ENCODE peak calls at places on chromosomes 4 and X, in seven cellular contexts. S is hepatocyte, N is lower lobe of right lung, B is tibial artery, X is gastrocnemius medialis, D is mammary epithelial cell, Q is endodermal cell. J is an unnamed sample.

GRCh38 chrX:68045008-68045577 is 388.2 kb downstream of the OPHN1 start:
- DNase-seq in X (no peak), S (no peak), D (no peak), Q (no peak), B (no peak), N (no peak), J (no peak)

GRCh38 chr4:146456681-146457080 is 65.1 kb downstream of the SLC10A7 start:
- DNase-seq in D (no peak), X (no peak), N (no peak), Q (no peak), B (no peak), S (no peak), J (no peak)

GRCh38 chr4:113248320-113248719 is 198.9 kb downstream of the ANK2 start:
- DNase-seq in B (no peak), Q (peak; percentile 93), S (no peak), X (no peak), N (no peak), D (no peak), J (no peak)

GRCh38 chrX:17689971-17690409 is 47.3 kb upstream of the SCML1 start:
- DNase-seq in X (no peak), B (peak; percentile 63), D (peak; percentile 49), N (no peak), S (peak; percentile 73), Q (peak; percentile 69), J (no peak)

GRCh38 chr4:1347410-1347864 is 429 bp downstream of the UVSSA start:
- DNase-seq in B (peak; percentile 91), S (peak; percentile 85), D (peak; percentile 73), Q (peak; percentile 82), N (peak; percentile 86), X (peak; percentile 22), J (peak; percentile 72)

GRCh38 chrX:15056044-15056443 is 182.8 kb downstream of the MOSPD2 start:
- DNase-seq in D (peak; percentile 77), N (no peak), S (no peak), Q (no peak), B (no peak), X (no peak), J (no peak)

GRCh38 chr4:1784395-1784788 is 8.7 kb upstream of the FGFR3 start:
- DNase-seq in S (no peak), Q (no peak), D (no peak), X (no peak), N (no peak), B (no peak), J (no peak)

GRCh38 chrX:39854772-39855747 is 242.7 kb downstream of the BCOR start:
- DNase-seq in X (no peak), D (no peak), Q (no peak), N (no peak), S (no peak), B (no peak), J (no peak)

GRCh38 chr4:68175562-68176155 is 46.0 kb upstream of the TMPRSS11F start:
- DNase-seq in Q (peak; percentile 75), S (peak; percentile 82), B (no peak), N (no peak), X (no peak), D (peak; percentile 53), J (no peak)

GRCh38 chrX:9438950-9439494 is 25.8 kb upstream of the TBL1X start:
- DNase-seq in D (no peak), X (peak; percentile 3), B (no peak), S (no peak), N (no peak), Q (no peak), J (no peak)

GRCh38 chr4:115234405-115235093 is 121.1 kb upstream of the NDST4 start:
- DNase-seq in S (peak; percentile 24), X (no peak), Q (peak; percentile 47), D (peak; percentile 16), N (no peak), B (no peak), J (no peak)

GRCh38 chr4:94642561-94642866 is 115.2 kb upstream of the BMPR1B start:
- DNase-seq in B (no peak), N (no peak), Q (no peak), X (no peak), S (no peak), D (no peak), J (no peak)
- H3K27ac ChIP-seq in B (no peak overlapping the region), N (no peak overlapping the region), Q (no peak overlapping the region), X (no peak overlapping the region), S (no peak overlapping the region), D (peak overlapping the region; percentile 44), J (no peak overlapping the region)

DNA sequence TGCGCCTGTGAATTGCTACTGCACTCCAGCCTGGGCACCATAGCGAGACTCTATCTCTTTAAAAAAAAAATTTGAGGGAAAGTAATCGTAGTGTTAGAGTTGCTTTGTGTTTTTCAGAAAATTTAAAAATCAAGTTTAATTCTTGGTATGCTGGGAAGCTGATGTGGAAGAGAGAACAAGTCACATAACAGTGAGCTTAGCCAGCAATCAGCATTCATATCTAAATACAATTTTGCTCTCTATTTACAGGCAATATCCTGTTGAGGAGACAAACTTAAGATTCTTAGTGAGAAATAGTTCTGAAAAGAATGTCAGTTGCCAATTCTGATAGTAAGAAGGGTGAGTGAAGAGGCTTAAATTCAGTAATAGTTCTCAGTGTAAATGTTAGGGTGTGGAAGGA is 9.6 kb upstream of the NDUFC1 start:
- DNase-seq in B (no peak), S (no peak), N (no peak), X (no peak), D (no peak), Q (no peak), J (no peak)
- H3K4me1 ChIP-seq in B (peaks cover 35% of the 10 kb centered on the region), S (no peaks in the 10 kb centered on the region), N (peaks cover 43% of the 10 kb centered on the region), X (peaks cover 33% of the 10 kb centered on the region), D (no peaks in the 10 kb centered on the region), Q (no peaks in the 10 kb centered on the region), J (peaks cover 42% of the 10 kb centered on the region)

GRCh38 chrX:310621-311155 is 7.9 kb downstream of the GTPBP6 start:
- DNase-seq in D (no peak), Q (no peak), S (no peak), B (peak; percentile 42), X (no peak), N (peak; percentile 32), J (peak; percentile 67)
- H3K27ac ChIP-seq in D (no peak overlapping the region), Q (no peak overlapping the region), S (no peak overlapping the region), B (no peak overlapping the region), X (no peak overlapping the region), N (no peak overlapping the region), J (no peak overlapping the region)

GRCh38 chr4:98659106-98659592 is 738 bp upstream of the TSPAN5 start:
- DNase-seq in Q (no peak), D (peak; percentile 35), N (no peak), X (no peak), B (no peak), S (peak; percentile 29), J (no peak)
- H3K4me1 ChIP-seq in Q (peaks cover 8% of the 10 kb centered on the region), D (peaks cover 50% of the 10 kb centered on the region), N (peaks cover 24% of the 10 kb centered on the region), X (peaks cover 28% of the 10 kb centered on the region), B (peaks cover 44% of the 10 kb centered on the region), S (peaks cover 17% of the 10 kb centered on the region), J (peaks cover 16% of the 10 kb centered on the region)

DNA sequence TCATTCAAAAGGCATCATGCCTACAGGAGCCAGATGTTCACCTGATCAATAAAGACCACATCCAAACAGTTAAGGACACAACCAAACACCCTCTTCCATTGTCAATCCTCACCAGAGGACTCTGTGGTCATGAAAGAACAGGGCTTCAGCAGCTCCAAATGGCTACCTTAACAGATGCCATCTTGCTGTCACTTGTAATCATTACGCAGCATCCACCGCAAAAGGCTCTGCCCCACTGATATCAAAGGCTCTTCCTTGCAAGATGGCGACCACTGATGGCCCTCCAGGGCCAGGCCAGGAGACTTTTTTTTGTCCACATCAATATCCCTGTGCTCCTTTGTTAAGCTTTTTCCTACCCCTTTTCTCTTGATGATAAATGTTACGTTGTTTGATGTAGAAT is 157.4 kb downstream of the DHRSX start:
- DNase-seq in X (no peak), Q (no peak), D (no peak), B (no peak), S (no peak), N (no peak), J (no peak)
- H3K27ac ChIP-seq in X (peak overlapping the region; percentile 82), Q (no peak overlapping the region), D (no peak overlapping the region), B (no peak overlapping the region), S (no peak overlapping the region), N (no peak overlapping the region), J (no peak overlapping the region)

DNA sequence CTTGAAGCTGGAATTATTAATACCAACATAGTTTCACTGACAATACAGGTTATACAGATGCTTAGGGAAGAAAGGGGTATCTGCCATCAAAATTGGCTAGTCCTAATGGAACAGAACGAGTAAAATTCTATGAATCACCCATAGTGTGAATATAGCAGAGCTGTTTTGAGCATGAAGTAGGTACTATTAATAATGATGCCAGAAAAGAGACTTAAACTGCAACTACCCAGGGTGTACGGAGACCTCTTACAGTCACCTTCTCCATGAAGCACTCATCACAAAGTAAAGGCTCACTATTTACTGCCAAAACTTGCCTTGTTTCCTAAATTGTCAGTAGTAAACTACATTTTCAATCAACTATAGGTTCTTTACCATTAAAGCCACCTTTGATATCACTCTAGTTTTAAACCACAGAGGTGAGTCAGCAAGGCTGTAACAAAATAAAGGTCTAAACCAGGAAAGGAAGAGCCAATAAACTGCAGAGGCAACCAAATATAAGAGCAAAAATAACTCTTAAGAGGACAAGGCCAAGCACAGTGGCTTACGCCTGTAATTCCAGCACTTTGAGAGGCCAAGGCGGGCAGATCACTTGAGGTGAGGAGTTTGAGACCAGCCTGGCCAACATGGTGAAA is 114.4 kb downstream of the FRYL start:
- DNase-seq in B (no peak), N (no peak), Q (no peak), S (no peak), X (no peak), D (peak; percentile 65), J (no peak)
- H3K4me1 ChIP-seq in B (peaks cover 52% of the 10 kb centered on the region), N (peaks cover 22% of the 10 kb centered on the region), Q (peaks cover 2% of the 10 kb centered on the region), S (peaks cover 12% of the 10 kb centered on the region), X (peaks cover 37% of the 10 kb centered on the region), D (peaks cover 40% of the 10 kb centered on the region), J (peaks cover 5% of the 10 kb centered on the region)

GRCh38 chrX:37491686-37492085 is 79.8 kb upstream of the LANCL3 start:
- DNase-seq in B (no peak), S (no peak), X (no peak), D (no peak), N (no peak), Q (no peak), J (no peak)

GRCh38 chrX:37485429-37485828 is 86.0 kb upstream of the LANCL3 start:
- DNase-seq in N (no peak), S (no peak), X (no peak), Q (no peak), D (no peak), B (no peak), J (no peak)

GRCh38 chrX:37488323-37488722 is 83.1 kb upstream of the LANCL3 start:
- DNase-seq in S (no peak), N (no peak), X (no peak), Q (no peak), D (no peak), B (no peak), J (no peak)

DNA sequence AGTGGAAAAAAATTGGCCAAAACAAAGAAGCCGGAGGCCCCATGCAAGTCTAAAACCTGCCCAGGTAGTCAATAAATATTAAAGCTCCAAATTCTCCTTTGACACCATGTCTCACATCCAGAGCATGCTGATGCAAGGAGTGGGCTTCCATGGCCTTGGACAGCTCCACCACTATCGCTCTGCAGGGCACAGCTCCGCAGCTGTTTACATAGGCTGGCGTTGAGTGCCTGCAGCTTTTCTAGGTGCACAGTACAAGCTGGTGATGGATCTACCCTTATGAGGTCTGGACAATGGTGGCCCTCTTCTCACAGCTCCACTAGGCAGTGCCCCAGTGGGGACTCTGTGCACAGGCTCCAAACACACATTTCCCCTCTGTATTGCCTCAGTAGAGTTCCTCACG is 84.2 kb upstream of the LANCL3 start:
- DNase-seq in D (no peak), B (no peak), N (no peak), X (no peak), Q (no peak), S (no peak), J (no peak)
- H3K27ac ChIP-seq in D (no peak overlapping the region), B (no peak overlapping the region), N (no peak overlapping the region), X (no peak overlapping the region), Q (no peak overlapping the region), S (no peak overlapping the region), J (no peak overlapping the region)

J was measured in left lung.